ENCODE peak calls at places on chromosomes 3 and 15, in seven cellular contexts. One of them, this sample, is unnamed.

GRCh38 chr15:56307180-56307579 is 58.0 kb upstream of the TEX9 start:
- DNase-seq in adrenal gland: no peak
- DNase-seq in sigmoid colon: no peak
- DNase-seq in memory B cell: no peak
- DNase-seq in WERI-Rb-1: no peak
- DNase-seq in RWPE1: no peak
- DNase-seq in activated T-cell treated with anti-CD3 and anti-CD28 coated beads, Interleukin-2, amount 50 U/mL, for 72 hours: no peak
- DNase-seq in this sample: no peak

GRCh38 chr3:45112939-45113338 is 33.2 kb downstream of the CDCP1 start:
- DNase-seq in sigmoid colon: no peak
- DNase-seq in adrenal gland: no peak
- DNase-seq in WERI-Rb-1: no peak
- DNase-seq in RWPE1: no peak
- DNase-seq in memory B cell: no peak
- DNase-seq in activated T-cell treated with anti-CD3 and anti-CD28 coated beads, Interleukin-2, amount 50 U/mL, for 72 hours: no peak
- DNase-seq in this sample: no peak

GRCh38 chr3:32257641-32258438 is 19.4 kb downstream of the CMTM8 start:
- DNase-seq in sigmoid colon: no peak
- DNase-seq in RWPE1: no peak
- DNase-seq in adrenal gland: no peak
- DNase-seq in memory B cell: no peak
- DNase-seq in WERI-Rb-1: no peak
- DNase-seq in activated T-cell treated with anti-CD3 and anti-CD28 coated beads, Interleukin-2, amount 50 U/mL, for 72 hours: no peak
- DNase-seq in this sample: no peak

GRCh38 chr15:29018406-29018805 is 132.6 kb downstream of the APBA2 start:
- DNase-seq in activated T-cell treated with anti-CD3 and anti-CD28 coated beads, Interleukin-2, amount 50 U/mL, for 72 hours: no peak
- DNase-seq in RWPE1: peak; percentile 17
- DNase-seq in sigmoid colon: no peak
- DNase-seq in adrenal gland: no peak
- DNase-seq in WERI-Rb-1: peak; percentile 15
- DNase-seq in memory B cell: no peak
- DNase-seq in this sample: no peak

GRCh38 chr3:47159820-47160219 is 4.1 kb downstream of the SETD2 start:
- DNase-seq in RWPE1: no peak
- DNase-seq in WERI-Rb-1: no peak
- DNase-seq in memory B cell: no peak
- DNase-seq in activated T-cell treated with anti-CD3 and anti-CD28 coated beads, Interleukin-2, amount 50 U/mL, for 72 hours: no peak
- DNase-seq in adrenal gland: no peak
- DNase-seq in sigmoid colon: no peak
- DNase-seq in this sample: no peak

GRCh38 chr15:93250212-93250611 is 161.2 kb upstream of the RGMA start:
- DNase-seq in memory B cell: no peak
- DNase-seq in WERI-Rb-1: no peak
- DNase-seq in adrenal gland: no peak
- DNase-seq in sigmoid colon: no peak
- DNase-seq in RWPE1: no peak
- DNase-seq in activated T-cell treated with anti-CD3 and anti-CD28 coated beads, Interleukin-2, amount 50 U/mL, for 72 hours: no peak
- DNase-seq in this sample: no peak

GRCh38 chr3:103195201-103195600 is 760.4 kb downstream of the ZPLD1 start:
- DNase-seq in activated T-cell treated with anti-CD3 and anti-CD28 coated beads, Interleukin-2, amount 50 U/mL, for 72 hours: no peak
- DNase-seq in WERI-Rb-1: no peak
- DNase-seq in RWPE1: no peak
- DNase-seq in sigmoid colon: no peak
- DNase-seq in adrenal gland: no peak
- DNase-seq in memory B cell: no peak
- DNase-seq in this sample: no peak

GRCh38 chr15:42087926-42088800 is 6.2 kb downstream of the PLA2G4D start:
- DNase-seq in WERI-Rb-1: peak; percentile 48
- DNase-seq in activated T-cell treated with anti-CD3 and anti-CD28 coated beads, Interleukin-2, amount 50 U/mL, for 72 hours: no peak
- DNase-seq in memory B cell: no peak
- DNase-seq in adrenal gland: no peak
- DNase-seq in sigmoid colon: no peak
- DNase-seq in RWPE1: no peak
- DNase-seq in this sample: no peak

GRCh38 chr15:76994001-76994400 is 925 bp upstream of the PSTPIP1 start:
- DNase-seq in WERI-Rb-1: no peak
- DNase-seq in activated T-cell treated with anti-CD3 and anti-CD28 coated beads, Interleukin-2, amount 50 U/mL, for 72 hours: peak; percentile 82
- DNase-seq in adrenal gland: peak; percentile 49
- DNase-seq in memory B cell: no peak
- DNase-seq in sigmoid colon: peak; percentile 67
- DNase-seq in RWPE1: peak; percentile 64
- DNase-seq in this sample: no peak

GRCh38 chr3:172101107-172101506 is 61.7 kb downstream of the FNDC3B start:
- DNase-seq in adrenal gland: no peak
- DNase-seq in activated T-cell treated with anti-CD3 and anti-CD28 coated beads, Interleukin-2, amount 50 U/mL, for 72 hours: no peak
- DNase-seq in WERI-Rb-1: no peak
- DNase-seq in sigmoid colon: no peak
- DNase-seq in memory B cell: no peak
- DNase-seq in RWPE1: no peak
- DNase-seq in this sample: no peak

GRCh38 chr3:111859061-111859973 is at the start of gene PHLDB2:
- DNase-seq in adrenal gland: peak; percentile 51
- DNase-seq in WERI-Rb-1: peak; percentile 88
- DNase-seq in activated T-cell treated with anti-CD3 and anti-CD28 coated beads, Interleukin-2, amount 50 U/mL, for 72 hours: peak; percentile 75
- DNase-seq in memory B cell: peak; percentile 46
- DNase-seq in RWPE1: peak; percentile 82
- DNase-seq in sigmoid colon: peak; percentile 91
- DNase-seq in this sample: peak; percentile 78

GRCh38 chr3:98013428-98014349 is 21.4 kb downstream of the GABRR3 start:
- DNase-seq in sigmoid colon: no peak
- DNase-seq in RWPE1: peak; percentile 56
- DNase-seq in memory B cell: no peak
- DNase-seq in adrenal gland: no peak
- DNase-seq in activated T-cell treated with anti-CD3 and anti-CD28 coated beads, Interleukin-2, amount 50 U/mL, for 72 hours: no peak
- DNase-seq in WERI-Rb-1: no peak
- DNase-seq in this sample: no peak

GRCh38 chr3:129942296-129942695 is 32.2 kb upstream of the TRH start:
- DNase-seq in RWPE1: peak; percentile 68
- DNase-seq in sigmoid colon: no peak
- DNase-seq in activated T-cell treated with anti-CD3 and anti-CD28 coated beads, Interleukin-2, amount 50 U/mL, for 72 hours: peak; percentile 56
- DNase-seq in memory B cell: peak; percentile 35
- DNase-seq in WERI-Rb-1: peak; percentile 86
- DNase-seq in adrenal gland: peak; percentile 48
- DNase-seq in this sample: peak; percentile 79

GRCh38 chr3:31196881-31197364 is 302.5 kb upstream of the GADL1 start:
- DNase-seq in activated T-cell treated with anti-CD3 and anti-CD28 coated beads, Interleukin-2, amount 50 U/mL, for 72 hours: no peak
- DNase-seq in WERI-Rb-1: no peak
- DNase-seq in RWPE1: peak; percentile 40
- DNase-seq in sigmoid colon: no peak
- DNase-seq in adrenal gland: no peak
- DNase-seq in memory B cell: no peak
- DNase-seq in this sample: peak; percentile 33

GRCh38 chr3:101383156-101383575 is 62.8 kb upstream of the IMPG2 start:
- DNase-seq in adrenal gland: no peak
- DNase-seq in activated T-cell treated with anti-CD3 and anti-CD28 coated beads, Interleukin-2, amount 50 U/mL, for 72 hours: no peak
- DNase-seq in RWPE1: no peak
- DNase-seq in sigmoid colon: peak; percentile 59
- DNase-seq in WERI-Rb-1: no peak
- DNase-seq in memory B cell: no peak
- DNase-seq in this sample: no peak

GRCh38 chr3:55167586-55168317 is 239.9 kb upstream of the LRTM1 start:
- DNase-seq in adrenal gland: no peak
- DNase-seq in activated T-cell treated with anti-CD3 and anti-CD28 coated beads, Interleukin-2, amount 50 U/mL, for 72 hours: no peak
- DNase-seq in sigmoid colon: no peak
- DNase-seq in memory B cell: no peak
- DNase-seq in WERI-Rb-1: no peak
- DNase-seq in RWPE1: no peak
- DNase-seq in this sample: no peak

GRCh38 chr3:151230644-151231043 is 27.6 kb upstream of the GPR171 start:
- DNase-seq in RWPE1: no peak
- DNase-seq in memory B cell: no peak
- DNase-seq in adrenal gland: no peak
- DNase-seq in WERI-Rb-1: no peak
- DNase-seq in activated T-cell treated with anti-CD3 and anti-CD28 coated beads, Interleukin-2, amount 50 U/mL, for 72 hours: no peak
- DNase-seq in sigmoid colon: no peak
- DNase-seq in this sample: no peak

GRCh38 chr3:118974356-118975097 is 60.1 kb downstream of the IGSF11 start:
- DNase-seq in RWPE1: no peak
- DNase-seq in sigmoid colon: no peak
- DNase-seq in activated T-cell treated with anti-CD3 and anti-CD28 coated beads, Interleukin-2, amount 50 U/mL, for 72 hours: no peak
- DNase-seq in WERI-Rb-1: peak; percentile 23
- DNase-seq in memory B cell: no peak
- DNase-seq in adrenal gland: no peak
- DNase-seq in this sample: no peak

GRCh38 chr15:34708422-34708821 is 46.4 kb downstream of the GJD2 start:
- DNase-seq in adrenal gland: no peak
- DNase-seq in RWPE1: peak; percentile 52
- DNase-seq in sigmoid colon: no peak
- DNase-seq in activated T-cell treated with anti-CD3 and anti-CD28 coated beads, Interleukin-2, amount 50 U/mL, for 72 hours: no peak
- DNase-seq in memory B cell: no peak
- DNase-seq in WERI-Rb-1: peak; percentile 17
- DNase-seq in this sample: peak; percentile 54

GRCh38 chr3:28916713-28917499 is 364.0 kb upstream of the RBMS3 start:
- DNase-seq in sigmoid colon: peak; percentile 83
- DNase-seq in memory B cell: no peak
- DNase-seq in RWPE1: peak; percentile 8
- DNase-seq in activated T-cell treated with anti-CD3 and anti-CD28 coated beads, Interleukin-2, amount 50 U/mL, for 72 hours: peak; percentile 7
- DNase-seq in adrenal gland: peak; percentile 53
- DNase-seq in WERI-Rb-1: peak; percentile 35
- DNase-seq in this sample: peak; percentile 64

GRCh38 chr3:38630591-38630990 is 18.9 kb downstream of the SCN5A start:
- DNase-seq in memory B cell: no peak
- DNase-seq in sigmoid colon: no peak
- DNase-seq in WERI-Rb-1: no peak
- DNase-seq in adrenal gland: no peak
- DNase-seq in RWPE1: no peak
- DNase-seq in activated T-cell treated with anti-CD3 and anti-CD28 coated beads, Interleukin-2, amount 50 U/mL, for 72 hours: no peak
- DNase-seq in this sample: no peak

GRCh38 chr3:100463002-100463401 is 29.4 kb upstream of the TMEM45A start:
- DNase-seq in RWPE1: peak; percentile 66
- DNase-seq in adrenal gland: peak; percentile 42
- DNase-seq in WERI-Rb-1: peak; percentile 21
- DNase-seq in sigmoid colon: no peak
- DNase-seq in memory B cell: no peak
- DNase-seq in activated T-cell treated with anti-CD3 and anti-CD28 coated beads, Interleukin-2, amount 50 U/mL, for 72 hours: peak; percentile 17
- DNase-seq in this sample: peak; percentile 53

GRCh38 chr3:35946121-35946856 is 307.0 kb downstream of the ARPP21 start:
- DNase-seq in sigmoid colon: no peak
- DNase-seq in adrenal gland: no peak
- DNase-seq in memory B cell: no peak
- DNase-seq in activated T-cell treated with anti-CD3 and anti-CD28 coated beads, Interleukin-2, amount 50 U/mL, for 72 hours: no peak
- DNase-seq in WERI-Rb-1: no peak
- DNase-seq in RWPE1: no peak
- DNase-seq in this sample: no peak

This sample was measured in testis.